ENCODE peak calls at places on chromosomes 16 and 17, in six cellular contexts. I, O, X, D, T and M are unnamed samples.

GRCh38 chr17:75740631-75741077 is 19.4 kb downstream of the ITGB4 start:
- DNase-seq in I (no peak), O (no peak), X (no peak), D (no peak), T (no peak), M (no peak)

GRCh38 chr16:67800252-67801046 is 5.9 kb downstream of the RANBP10 start:
- DNase-seq in I (no peak), O (no peak), X (no peak), D (no peak), T (peak), M (no peak)

GRCh38 chr17:35057332-35057915 is 6.1 kb downstream of the RFFL start:
- DNase-seq in I (no peak), O (no peak), X (peak), D (no peak), T (no peak), M (no peak)

GRCh38 chr16:24102120-24102740 is 153.9 kb upstream of the CACNG3 start:
- DNase-seq in I (no peak), O (no peak), X (no peak), D (no peak), T (no peak), M (no peak)

GRCh38 chr17:5837055-5837491 is 233.1 kb upstream of the WSCD1 start:
- DNase-seq in I (no peak), O (peak), X (peak), D (peak), T (no peak), M (no peak)

GRCh38 chr16:27779719-27780161 is 229.8 kb downstream of the KATNIP start:
- DNase-seq in I (no peak), O (no peak), X (peak), D (no peak), T (no peak), M (peak)

GRCh38 chr16:2428051-2428786 is 1.0 kb upstream of the CCNF start:
- DNase-seq in I (peak), O (no peak), X (peak), D (no peak), T (no peak), M (peak)

GRCh38 chr17:77886387-77886728 is 72.1 kb upstream of the TNRC6C start:
- DNase-seq in I (no peak), O (no peak), X (no peak), D (no peak), T (no peak), M (no peak)

GRCh38 chr17:45677770-45678169 is 106.3 kb upstream of the CRHR1 start:
- DNase-seq in I (no peak), O (no peak), X (no peak), D (no peak), T (no peak), M (no peak)

GRCh38 chr17:8922923-8923322 is 42.6 kb downstream of the PIK3R5 start:
- DNase-seq in I (no peak), O (no peak), X (no peak), D (no peak), T (no peak), M (no peak)

GRCh38 chr17:8019665-8020064 is 17.2 kb downstream of the GUCY2D start:
- DNase-seq in I (no peak), O (no peak), X (peak), D (no peak), T (no peak), M (no peak)

GRCh38 chr16:53580038-53580802 is 77.2 kb upstream of the AKTIP start:
- DNase-seq in I (no peak), O (no peak), X (no peak), D (no peak), T (no peak), M (no peak)

GRCh38 chr17:79657036-79657435 is 46.2 kb upstream of the RBFOX3 start:
- DNase-seq in I (peak), O (no peak), X (no peak), D (no peak), T (peak), M (peak)

GRCh38 chr16:56108724-56109123 is 82.6 kb upstream of the GNAO1 start:
- DNase-seq in I (no peak), O (no peak), X (no peak), D (no peak), T (no peak), M (no peak)

GRCh38 chr17:72715906-72716572 is 376.4 kb downstream of the SLC39A11 start:
- DNase-seq in I (no peak), O (peak), X (peak), D (peak), T (no peak), M (no peak)

GRCh38 chr17:80751460-80752368 is 207.1 kb downstream of the RPTOR start:
- DNase-seq in I (no peak), O (no peak), X (no peak), D (no peak), T (peak), M (no peak)

GRCh38 chr17:1112875-1113274 is 66.9 kb downstream of the ABR start:
- DNase-seq in I (no peak), O (no peak), X (no peak), D (no peak), T (no peak), M (no peak)

GRCh38 chr17:42843358-42843934 is 934 bp upstream of the AOC2 start:
- DNase-seq in I (peak), O (peak), X (peak), D (no peak), T (no peak), M (no peak)

GRCh38 chr17:79988163-79988971 is 47.3 kb downstream of the TBC1D16 start:
- DNase-seq in I (no peak), O (peak), X (peak), D (no peak), T (no peak), M (no peak)

GRCh38 chr16:89039756-89040155 is 53.9 kb upstream of the ACSF3 start:
- DNase-seq in I (no peak), O (no peak), X (no peak), D (no peak), T (no peak), M (no peak)

GRCh38 chr16:53761967-53762726 is 58.2 kb downstream of the FTO start:
- DNase-seq in I (no peak), O (no peak), X (no peak), D (no peak), T (no peak), M (no peak)

GRCh38 chr17:73799091-73799490 is 154.8 kb upstream of the SDK2 start:
- DNase-seq in I (no peak), O (no peak), X (no peak), D (no peak), T (no peak), M (no peak)

GRCh38 chr16:21950782-21951521 is 2.2 kb upstream of the UQCRC2 start:
- DNase-seq in I (no peak), O (no peak), X (peak), D (no peak), T (no peak), M (no peak)

GRCh38 chr17:79700574-79700973 is 30.2 kb upstream of the ENPP7 start:
- DNase-seq in I (peak), O (no peak), X (no peak), D (no peak), T (no peak), M (no peak)

GRCh38 chr17:68328676-68329075 is 37.4 kb downstream of the ARSG start:
- DNase-seq in I (no peak), O (no peak), X (peak), D (peak), T (no peak), M (no peak)

GRCh38 chr17:75477493-75477862 is 21.0 kb downstream of the TMEM94 start:
- DNase-seq in I (no peak), O (no peak), X (no peak), D (no peak), T (no peak), M (no peak)

GRCh38 chr16:60203525-60204124 is 1469.5 kb upstream of the GOT2 start:
- DNase-seq in I (no peak), O (no peak), X (peak), D (no peak), T (no peak), M (no peak)

GRCh38 chr16:3119286-3119685 is 6.9 kb downstream of the ZNF205 start:
- DNase-seq in I (no peak), O (no peak), X (no peak), D (no peak), T (no peak), M (no peak)

GRCh38 chr17:80169784-80170500 is at the start of gene CARD14:
- DNase-seq in I (no peak), O (no peak), X (peak), D (no peak), T (no peak), M (no peak)

GRCh38 chr16:31083081-31083480 is 5.7 kb downstream of the PRSS53 start:
- DNase-seq in I (no peak), O (no peak), X (no peak), D (no peak), T (no peak), M (no peak)

GRCh38 chr16:86298166-86299131 is 211.9 kb upstream of the FOXF1 start:
- DNase-seq in I (peak), O (no peak), X (no peak), D (no peak), T (no peak), M (no peak)

GRCh38 chr16:12501727-12502457 is 301.8 kb downstream of the CPPED1 start:
- DNase-seq in I (no peak), O (no peak), X (no peak), D (no peak), T (no peak), M (no peak)

GRCh38 chr17:4648741-4649140 is 7.3 kb upstream of the ALOX15 start:
- DNase-seq in I (no peak), O (no peak), X (no peak), D (no peak), T (no peak), M (no peak)

GRCh38 chr17:79087428-79088143 is 13.0 kb downstream of the ENGASE start:
- DNase-seq in I (peak), O (no peak), X (peak), D (no peak), T (peak), M (peak)

GRCh38 chr17:43757171-43757660 is 1.4 kb downstream of the SOST start:
- DNase-seq in I (no peak), O (no peak), X (no peak), D (no peak), T (no peak), M (no peak)

GRCh38 chr17:19239544-19239943 is 2.4 kb downstream of the EPN2 start:
- DNase-seq in I (no peak), O (no peak), X (no peak), D (no peak), T (no peak), M (no peak)

GRCh38 chr16:57486858-57487834 is 853 bp upstream of the DOK4 start:
- DNase-seq in I (no peak), O (no peak), X (no peak), D (no peak), T (no peak), M (no peak)

GRCh38 chr17:13362341-13363122 is 239.2 kb downstream of the HS3ST3A1 start:
- DNase-seq in I (peak), O (no peak), X (peak), D (no peak), T (no peak), M (no peak)

DNA sequence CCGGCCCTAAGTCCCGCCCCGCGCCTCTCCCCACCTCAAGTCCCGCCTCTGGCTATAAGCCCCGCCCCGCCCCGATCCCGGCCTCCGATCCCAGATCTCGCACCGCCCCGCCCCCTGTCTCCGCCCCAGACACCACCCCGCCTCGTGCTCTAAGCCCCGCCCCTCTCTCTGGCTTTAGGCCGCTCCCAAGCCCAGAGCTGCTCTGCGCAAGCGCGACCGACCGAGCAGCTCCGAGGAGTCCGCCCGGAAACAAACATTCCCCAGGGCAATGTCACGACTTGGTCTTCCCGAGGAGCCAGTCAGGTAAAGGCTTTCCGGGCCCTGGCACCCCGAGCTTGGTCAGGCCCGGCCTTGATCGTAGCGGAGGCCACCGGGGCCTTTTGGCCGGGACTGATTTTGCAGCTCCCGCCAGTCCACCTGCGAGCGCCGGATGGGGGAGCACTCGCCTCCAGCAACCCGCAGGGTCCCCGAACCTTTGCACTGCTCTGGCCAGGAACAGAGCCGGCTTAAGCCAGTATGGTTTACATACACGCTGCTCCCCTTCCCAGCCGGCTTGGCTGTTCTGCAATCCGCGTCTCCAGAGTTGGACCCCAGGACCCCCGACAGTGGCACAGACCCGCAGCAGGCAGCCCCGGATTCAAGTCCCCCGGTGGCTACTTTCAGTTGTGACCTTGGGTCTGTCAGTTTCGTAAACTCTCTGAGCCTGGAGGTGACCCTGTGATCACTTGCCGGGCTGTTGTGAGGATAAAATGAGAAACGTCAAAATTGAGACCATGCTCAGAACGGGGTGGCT is at the start of gene NUDT7:
- DNase-seq in I (peak), O (peak), X (peak), D (peak), T (peak), M (peak)
- TF ChIP-seq CTCF in I (peak), O (peak), X (peak), D (no peak), T (no peak), M (peak)

GRCh38 chr17:82489117-82489516 is 30.4 kb upstream of the FOXK2 start:
- DNase-seq in I (no peak), O (no peak), X (peak), D (no peak), T (peak), M (no peak)

GRCh38 chr17:82491533-82491932 is 28.0 kb upstream of the FOXK2 start:
- DNase-seq in I (no peak), O (no peak), X (no peak), D (no peak), T (no peak), M (no peak)

GRCh38 chr17:82489851-82490511 is 29.6 kb upstream of the FOXK2 start:
- DNase-seq in I (peak), O (no peak), X (no peak), D (no peak), T (no peak), M (no peak)

GRCh38 chr17:82491196-82491530 is 28.4 kb upstream of the FOXK2 start:
- DNase-seq in I (no peak), O (no peak), X (no peak), D (no peak), T (no peak), M (no peak)

DNA sequence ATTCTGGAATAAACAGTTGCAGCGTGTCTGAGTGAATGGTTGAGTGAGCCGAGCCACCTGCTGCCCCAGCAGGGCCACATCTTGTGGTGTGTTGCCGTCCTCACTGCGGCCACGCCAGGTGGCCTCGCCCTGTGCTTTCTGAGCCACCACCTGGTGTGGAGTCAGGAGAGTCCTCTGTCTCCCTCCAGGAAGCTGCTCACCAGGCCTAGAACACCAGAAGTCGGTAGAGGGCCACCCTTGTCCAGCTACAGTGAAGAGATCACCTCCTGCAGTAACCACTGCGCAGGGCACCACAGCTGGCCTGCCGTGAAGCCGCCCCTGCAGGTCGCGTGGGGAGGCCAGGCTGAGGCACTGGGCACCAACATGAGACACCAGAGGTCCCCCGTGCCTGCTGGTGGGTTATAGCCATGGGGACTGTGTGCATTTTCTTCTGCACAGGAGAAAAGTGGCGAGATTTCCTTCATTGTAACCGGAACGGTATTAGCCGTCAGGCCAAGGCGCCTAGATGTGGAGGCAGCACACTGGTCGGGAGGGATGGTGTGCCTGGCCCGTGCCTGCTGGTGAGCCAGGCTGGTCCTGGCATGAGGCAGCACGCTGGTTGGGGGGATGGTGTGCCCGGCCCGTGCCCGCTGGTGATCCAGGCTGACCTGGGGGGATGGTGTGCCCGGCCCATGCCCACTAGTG is 28.9 kb upstream of the FOXK2 start:
- DNase-seq in I (peak), O (no peak), X (no peak), D (no peak), T (no peak), M (no peak)
- TF ChIP-seq CTCF in I (peak), O (no peak), X (no peak), D (no peak), T (no peak), M (no peak)

DNA sequence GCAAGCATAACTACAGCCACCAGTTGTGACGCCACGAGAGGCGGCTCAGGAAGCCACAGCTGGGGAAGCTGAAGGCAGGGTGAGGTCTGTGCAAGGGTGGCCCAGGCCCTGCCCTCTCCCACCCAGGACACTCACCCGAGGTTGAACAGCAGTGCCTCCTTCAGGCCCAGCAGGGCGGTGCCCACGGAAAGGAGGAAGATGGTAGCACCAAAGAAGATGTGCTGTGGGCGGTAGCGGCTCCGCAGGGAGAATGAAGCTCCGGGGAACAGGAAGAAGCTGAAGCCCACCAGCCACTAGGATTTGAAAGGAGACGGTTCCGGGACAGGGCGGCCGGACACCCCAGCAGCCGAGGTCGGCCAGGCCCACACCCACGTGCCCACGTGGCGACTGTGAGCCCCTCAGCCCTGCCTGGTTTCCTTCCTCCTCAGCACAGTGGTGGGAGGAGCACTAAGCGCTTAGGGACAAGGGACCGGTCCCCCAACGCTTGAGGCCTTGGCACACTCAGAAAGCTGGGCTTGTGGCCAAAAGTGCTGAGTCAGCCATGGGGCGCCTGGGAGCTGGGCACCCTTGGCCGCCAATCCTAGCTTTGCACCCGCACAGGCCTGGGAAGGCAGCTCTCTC is 11.0 kb downstream of the CYB561 start:
- DNase-seq in I (no peak), O (no peak), X (peak), D (no peak), T (no peak), M (no peak)
- TF ChIP-seq CTCF in I (peak), O (peak), X (peak), D (peak), T (no peak), M (peak)

DNA sequence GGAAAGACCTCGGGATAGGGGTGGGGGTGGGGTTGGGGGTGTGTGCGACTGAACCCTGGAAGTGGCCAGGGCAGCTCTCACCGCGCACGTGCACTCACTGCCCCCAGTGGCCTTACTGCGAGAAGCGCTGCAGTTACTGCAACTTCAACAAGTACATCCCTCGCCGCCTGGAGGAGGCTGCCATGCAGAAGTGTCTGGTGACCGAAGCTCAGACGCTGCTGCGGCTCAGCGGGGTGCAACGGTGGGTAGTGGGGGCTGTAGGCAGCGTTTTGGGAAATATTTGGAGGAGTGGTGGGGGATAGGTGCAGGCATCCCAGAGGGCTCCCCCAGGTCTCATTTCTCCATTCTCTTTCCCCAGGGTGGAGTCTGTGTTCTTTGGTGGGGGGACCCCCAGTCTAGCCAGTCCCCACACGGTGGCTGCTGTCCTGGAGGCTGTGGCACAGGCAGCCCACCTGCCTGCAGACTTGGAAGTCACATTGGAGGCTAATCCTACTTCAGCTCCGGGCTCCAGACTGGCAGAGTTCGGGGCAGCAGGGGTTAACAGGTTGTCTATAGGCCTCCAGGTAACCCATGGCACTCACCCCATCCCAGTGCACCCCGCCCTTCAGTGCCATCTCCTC is 972 bp downstream of the RSAD1 start:
- DNase-seq in I (peak), O (peak), X (peak), D (peak), T (peak), M (peak)
- TF ChIP-seq CTCF in I (peak), O (peak), X (peak), D (peak), T (no peak), M (peak)